ENCODE peak calls at places on chromosomes 5 and 9, in nine cellular contexts. I, Z, M, A, V, R, Y, H and S are unnamed samples.

GRCh38 chr5:148267972-148268371 is 622 bp upstream of the SPINK13 start:
- DNase-seq in M (no peak), I (no peak), A (no peak), H (no peak), R (no peak), Z (no peak), V (no peak), Y (no peak), S (no peak)

GRCh38 chr5:175059687-175060194 is 335.4 kb downstream of the MSX2 start:
- DNase-seq in M (no peak), R (peak; percentile 24), I (no peak), A (peak; percentile 6), Z (peak; percentile 7), Y (peak; percentile 82), V (no peak), H (peak; percentile 90), S (peak; percentile 43)

GRCh38 chr5:143551765-143552164 is 148.3 kb upstream of the NR3C1 start:
- DNase-seq in I (no peak), V (no peak), A (peak; percentile 32), M (no peak), H (no peak), R (no peak), Z (no peak), Y (no peak), S (no peak)

GRCh38 chr5:112957970-112958773 is 18.4 kb upstream of the DCP2 start:
- DNase-seq in R (peak; percentile 65), H (no peak), V (peak; percentile 87), Z (peak; percentile 97), A (peak; percentile 95), M (no peak), I (no peak), Y (no peak), S (no peak)

GRCh38 chr9:4939118-4939561 is 45.9 kb upstream of the JAK2 start:
- DNase-seq in Y (no peak), I (no peak), V (no peak), M (peak; percentile 67), Z (no peak), R (no peak), H (no peak), A (no peak), S (no peak)

GRCh38 chr5:111126896-111127295 is 34.7 kb downstream of the WDR36 start:
- DNase-seq in R (no peak), A (no peak), Z (no peak), M (no peak), H (no peak), Y (no peak), I (no peak), V (no peak), S (no peak)

GRCh38 chr9:73073337-73074175 is 78.1 kb upstream of the ANXA1 start:
- DNase-seq in R (no peak), H (no peak), I (no peak), A (no peak), Y (no peak), V (no peak), Z (peak; percentile 32), M (no peak), S (no peak)

GRCh38 chr9:80885894-80886293 is 803.5 kb downstream of the TLE1 start:
- DNase-seq in R (no peak), Y (no peak), H (peak; percentile 15), I (no peak), Z (no peak), V (no peak), A (no peak), M (no peak), S (no peak)

GRCh38 chr5:172921906-172922305 is 37.3 kb upstream of the RPL26L1 start:
- DNase-seq in M (no peak), R (no peak), Z (no peak), Y (no peak), V (no peak), H (no peak), I (no peak), A (no peak), S (no peak)

GRCh38 chr9:133558191-133559126 is 24.0 kb downstream of the ADAMTSL2 start:
- DNase-seq in M (peak; percentile 72), Z (peak; percentile 79), Y (peak; percentile 80), A (peak; percentile 90), R (peak; percentile 68), H (peak; percentile 52), V (no peak), I (no peak), S (no peak)

GRCh38 chr5:4043135-4043534 is 447.5 kb downstream of the IRX1 start:
- DNase-seq in V (no peak), A (no peak), Y (no peak), Z (no peak), I (no peak), M (no peak), R (no peak), H (no peak), S (no peak)

GRCh38 chr5:172453206-172453985 is 929 bp downstream of the SH3PXD2B start:
- DNase-seq in Y (peak; percentile 73), H (peak; percentile 88), Z (peak; percentile 66), V (no peak), I (peak; percentile 59), R (peak; percentile 49), A (peak; percentile 81), M (no peak), S (no peak)

GRCh38 chr9:120475341-120475740 is 104.6 kb downstream of the CDK5RAP2 start:
- DNase-seq in V (no peak), M (no peak), R (no peak), H (no peak), A (peak; percentile 87), I (no peak), Y (no peak), Z (peak; percentile 17), S (no peak)

DNA sequence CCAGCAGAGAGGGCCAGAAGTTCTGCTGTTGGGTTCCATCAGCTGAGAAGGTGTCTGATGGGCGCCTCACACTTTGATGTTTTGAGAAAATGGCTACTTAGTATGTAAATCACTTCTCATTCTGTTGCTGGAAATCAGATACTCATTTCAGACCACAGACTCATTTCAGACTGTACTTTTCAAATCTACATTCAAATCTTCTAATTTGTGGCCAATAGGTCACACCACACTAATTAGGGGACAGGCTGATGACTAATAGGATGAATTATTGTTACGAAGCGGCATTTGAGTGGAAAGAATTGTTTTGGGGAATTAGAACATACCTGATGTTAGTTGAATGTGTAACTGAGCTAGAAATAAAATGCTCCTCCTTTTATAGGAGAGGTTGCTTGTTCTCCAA is 13.2 kb downstream of the MTAP start:
- DNase-seq in V (no peak), A (no peak), H (no peak), R (no peak), Z (no peak), M (no peak), Y (no peak), I (no peak), S (no peak)
- H3K36me3 ChIP-seq in V (peaks cover 17% of the 10 kb centered on the region), A (peaks cover 55% of the 10 kb centered on the region), H (peaks cover 12% of the 10 kb centered on the region), R (peaks cover 23% of the 10 kb centered on the region), Z (peaks cover 48% of the 10 kb centered on the region), M (peaks cover 97% of the 10 kb centered on the region), Y (peaks cover 18% of the 10 kb centered on the region), I (no peaks in the 10 kb centered on the region), S (peaks cover 44% of the 10 kb centered on the region)

GRCh38 chr9:32419921-32420320 is 35.5 kb downstream of the ACO1 start:
- DNase-seq in V (no peak), A (no peak), I (no peak), R (no peak), Z (no peak), H (no peak), Y (no peak), M (no peak), S (no peak)
- H3K36me3 ChIP-seq in V (no peaks in the 10 kb centered on the region), A (peaks cover 99% of the 10 kb centered on the region), I (no peaks in the 10 kb centered on the region), R (peaks cover 16% of the 10 kb centered on the region), Z (peaks cover 50% of the 10 kb centered on the region), H (no peaks in the 10 kb centered on the region), Y (peaks cover 39% of the 10 kb centered on the region), M (no peaks in the 10 kb centered on the region), S (peaks cover 3% of the 10 kb centered on the region)

DNA sequence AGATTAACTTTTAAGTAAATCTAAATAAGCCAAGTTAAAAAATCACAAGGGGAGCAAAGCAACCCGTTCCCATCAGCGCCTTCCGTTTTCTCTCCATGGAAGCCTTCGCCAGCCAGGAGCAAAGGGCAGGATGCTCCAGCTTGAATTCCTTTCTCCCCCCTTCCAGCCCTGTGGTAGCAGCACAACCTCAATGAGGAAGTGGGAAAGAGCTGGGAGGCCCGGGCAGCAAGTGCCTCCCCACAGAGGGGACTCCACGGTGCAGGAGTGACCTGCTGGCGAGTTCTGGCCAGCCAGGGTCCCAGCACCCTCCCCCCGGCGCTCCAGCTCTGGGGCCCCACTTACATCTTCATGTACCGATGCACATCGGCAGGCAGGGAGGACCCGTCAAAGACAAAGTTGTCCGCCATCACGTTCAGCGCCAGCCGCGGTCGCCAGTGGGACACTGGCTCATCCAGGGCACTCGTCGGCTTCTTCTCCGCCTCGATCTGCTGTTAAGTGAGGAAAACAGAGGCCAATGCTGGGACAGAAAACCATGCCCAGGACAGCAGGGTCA is 6.3 kb downstream of the CLPTM1L start:
- DNase-seq in V (no peak), Z (no peak), A (no peak), I (no peak), M (no peak), H (no peak), R (no peak), Y (no peak), S (no peak)
- H3K36me3 ChIP-seq in V (peaks cover 25% of the 10 kb centered on the region), Z (peaks cover 71% of the 10 kb centered on the region), A (peaks cover 85% of the 10 kb centered on the region), I (peaks cover 3% of the 10 kb centered on the region), M (peaks cover 96% of the 10 kb centered on the region), H (no peaks in the 10 kb centered on the region), R (peaks cover 43% of the 10 kb centered on the region), Y (peaks cover 51% of the 10 kb centered on the region), S (peaks cover 54% of the 10 kb centered on the region)

DNA sequence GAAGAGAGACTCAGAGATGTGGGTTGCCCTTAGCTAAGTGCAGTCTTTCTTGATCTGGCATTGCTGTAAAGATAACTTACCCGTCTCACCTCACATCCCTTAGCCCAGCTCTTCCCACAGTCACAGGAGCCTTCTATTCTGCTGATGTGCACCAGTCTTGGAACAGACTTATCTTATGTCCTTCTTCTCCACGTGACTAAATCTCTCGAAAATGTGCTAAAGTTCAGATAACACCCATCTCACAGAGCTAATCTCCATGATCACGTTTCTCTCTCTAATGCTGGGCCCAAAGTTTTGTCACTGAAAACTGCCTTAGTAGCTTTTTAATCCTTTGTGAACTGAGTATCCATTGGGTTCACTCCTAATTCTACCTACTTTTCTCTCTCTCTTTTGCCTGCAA is 16.7 kb downstream of the SLC36A1 start:
- DNase-seq in I (no peak), R (no peak), V (no peak), Z (no peak), M (no peak), A (no peak), Y (no peak), H (no peak), S (no peak)
- H3K36me3 ChIP-seq in I (peaks cover 4% of the 10 kb centered on the region), R (peaks cover 9% of the 10 kb centered on the region), V (no peaks in the 10 kb centered on the region), Z (peaks cover 26% of the 10 kb centered on the region), M (peaks cover 31% of the 10 kb centered on the region), A (peaks cover 51% of the 10 kb centered on the region), Y (no peaks in the 10 kb centered on the region), H (no peaks in the 10 kb centered on the region), S (peaks cover 3% of the 10 kb centered on the region)